ENCODE peak calls at places on chromosome 19, in seven cellular contexts. Y is mesenchymal stem cell, D is H1, E is H9, C is IMR-90, N is neuronal stem cell, K is trophoblast cell. S is an unnamed sample.

GRCh38 chr19:35168261-35168660 is 13.7 kb downstream of the FXYD5 start:
- DNase-seq in N (no peak), Y (no peak), D (no peak), K (peak; percentile 57), C (no peak), E (peak; percentile 19), S (no peak)

GRCh38 chr19:44644391-44645016 is 794 bp downstream of the PVR start:
- DNase-seq in E (peak; percentile 68), N (peak; percentile 43), K (peak; percentile 80), C (peak; percentile 49), D (peak; percentile 73), Y (peak; percentile 62), S (peak; percentile 87)

GRCh38 chr19:47097396-47098217 is 16.0 kb downstream of the ZC3H4 start:
- DNase-seq in Y (no peak), K (no peak), C (no peak), N (no peak), E (no peak), D (no peak), S (no peak)

GRCh38 chr19:11451942-11452813 is 16.7 kb downstream of the PRKCSH start:
- DNase-seq in D (no peak), N (no peak), E (peak; percentile 30), Y (no peak), K (no peak), C (no peak), S (no peak)

GRCh38 chr19:35040826-35041547 is 534 bp upstream of the HPN start:
- DNase-seq in N (no peak), E (peak; percentile 87), C (no peak), D (peak; percentile 86), K (no peak), Y (peak; percentile 30), S (peak; percentile 81)

GRCh38 chr19:11191273-11191755 is 6.0 kb downstream of the KANK2 start:
- DNase-seq in K (peak; percentile 74), E (no peak), C (peak; percentile 63), Y (peak; percentile 86), D (peak; percentile 59), N (no peak), S (peak; percentile 42)

GRCh38 chr19:10871711-10872550 is 578 bp downstream of the CARM1 start:
- DNase-seq in C (no peak), E (no peak), K (no peak), N (no peak), D (no peak), Y (peak; percentile 41), S (no peak)

GRCh38 chr19:49150106-49150943 is 4.9 kb downstream of the HRC start:
- DNase-seq in N (peak; percentile 90), K (peak; percentile 58), E (peak; percentile 89), D (peak; percentile 91), C (peak; percentile 65), Y (peak; percentile 91), S (peak; percentile 92)

DNA sequence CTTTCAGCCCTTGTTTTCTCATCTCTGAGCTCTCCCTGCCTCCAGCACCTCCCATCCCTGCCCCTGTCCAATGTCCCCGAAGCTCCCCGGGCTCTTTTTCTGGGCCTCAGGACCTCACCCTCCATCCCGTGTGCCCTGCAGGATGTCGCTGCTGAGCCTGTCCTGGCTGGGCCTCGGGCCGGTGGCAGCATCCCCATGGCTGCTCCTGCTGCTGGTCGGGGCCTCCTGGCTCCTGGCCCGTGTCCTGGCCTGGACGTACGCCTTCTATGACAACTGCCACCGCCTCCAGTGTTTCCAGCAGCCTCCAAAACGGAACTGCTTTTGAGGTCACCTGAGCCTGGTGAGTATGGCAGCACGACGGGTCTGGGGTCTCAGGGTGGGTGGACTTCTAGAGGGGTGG is 51.1 kb upstream of the CYP4F8 start:
- DNase-seq in E (no peak), N (no peak), C (no peak), Y (no peak), K (no peak), D (no peak), S (no peak)
- H3K23ac ChIP-seq in E (no peak overlapping the region), N (no peak overlapping the region), C (no peak overlapping the region), Y (no peak overlapping the region), K (no peak overlapping the region), D (no peak overlapping the region), S (no peak overlapping the region)

GRCh38 chr19:7512400-7512851 is 3.5 kb upstream of the ZNF358 start:
- DNase-seq in C (no peak), Y (no peak), N (no peak), E (no peak), D (no peak), K (peak; percentile 83), S (peak; percentile 85)
- H3K23ac ChIP-seq in C (no peak overlapping the region), Y (no peak overlapping the region), N (no peak overlapping the region), E (no peak overlapping the region), D (no peak overlapping the region), K (no peak overlapping the region), S (no peak overlapping the region)

GRCh38 chr19:42846597-42846996 is 32.9 kb downstream of the PSG1 start:
- DNase-seq in E (no peak), K (no peak), C (peak; percentile 31), D (no peak), Y (no peak), N (no peak), S (no peak)
- H3K23ac ChIP-seq in E (no peak overlapping the region), K (no peak overlapping the region), C (no peak overlapping the region), D (no peak overlapping the region), Y (no peak overlapping the region), N (no peak overlapping the region), S (no peak overlapping the region)

DNA sequence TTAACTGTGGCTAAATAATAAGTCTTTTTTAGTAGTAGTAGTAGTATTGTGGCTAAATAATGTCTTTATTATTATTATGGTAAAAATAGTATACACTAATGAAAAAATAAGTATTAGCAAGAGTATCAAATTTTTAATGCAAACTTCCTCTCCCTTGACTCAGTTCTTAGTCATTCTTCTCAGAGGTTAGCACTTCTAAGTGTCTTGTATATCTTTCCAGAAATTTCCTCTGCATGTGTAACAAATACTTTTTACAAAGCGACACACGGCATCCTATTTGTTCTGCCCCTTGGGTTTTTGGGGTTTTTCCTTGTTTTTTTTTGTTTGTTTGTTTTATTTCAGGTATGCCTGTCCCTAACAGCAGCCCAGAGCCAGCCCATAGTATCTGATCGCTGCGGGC is 20.9 kb downstream of the SIN3B start:
- DNase-seq in C (peak; percentile 80), E (no peak), K (no peak), Y (peak; percentile 47), N (no peak), D (no peak), S (no peak)
- H3K23ac ChIP-seq in C (peak overlapping the region; percentile 49), E (no peak overlapping the region), K (no peak overlapping the region), Y (no peak overlapping the region), N (no peak overlapping the region), D (no peak overlapping the region), S (no peak overlapping the region)

GRCh38 chr19:15519433-15519976 is 11.2 kb downstream of the CYP4F22 start:
- DNase-seq in N (no peak), E (no peak), D (no peak), Y (no peak), C (no peak), K (no peak), S (no peak)

GRCh38 chr19:15511671-15512424 is 3.5 kb downstream of the CYP4F22 start:
- DNase-seq in K (no peak), D (no peak), C (no peak), N (no peak), Y (no peak), E (no peak), S (no peak)

GRCh38 chr19:15516363-15516762 is 8.0 kb downstream of the CYP4F22 start:
- DNase-seq in K (no peak), C (no peak), N (no peak), E (no peak), D (no peak), Y (no peak), S (no peak)

GRCh38 chr19:15517778-15518177 is 9.5 kb downstream of the CYP4F22 start:
- DNase-seq in C (no peak), N (no peak), D (no peak), E (no peak), K (no peak), Y (no peak), S (no peak)
- H3K23ac ChIP-seq in C (no peak overlapping the region), N (no peak overlapping the region), D (no peak overlapping the region), E (no peak overlapping the region), K (no peak overlapping the region), Y (no peak overlapping the region), S (no peak overlapping the region)

GRCh38 chr19:18789422-18789832 is 1.7 kb downstream of the COMP start:
- DNase-seq in C (no peak), N (no peak), E (peak; percentile 30), D (no peak), Y (no peak), K (no peak), S (no peak)
- H3K23ac ChIP-seq in C (no peak overlapping the region), N (peak overlapping the region; percentile 85), E (no peak overlapping the region), D (no peak overlapping the region), Y (no peak overlapping the region), K (no peak overlapping the region), S (no peak overlapping the region)